ENCODE peak calls at places on chromosomes 13 and 19, in six cellular contexts. D is colonic mucosa, T is posterior vena cava, Z is astrocyte of the cerebellum, P is left ventricle myocardium inferior, L is fibroblast of gingiva. N is an unnamed sample.

GRCh38 chr19:5907216-5907615 is 2.5 kb downstream of the VMAC start:
- DNase-seq in D (no peak), T (no peak), Z (no peak), P (no peak), L (no peak), N (no peak)

GRCh38 chr13:110001622-110002275 is 215.4 kb upstream of the IRS2 start:
- DNase-seq in D (no peak), T (no peak), Z (peak; percentile 28), P (no peak), L (peak; percentile 47), N (no peak)

GRCh38 chr13:23987331-23987730 is 90.0 kb upstream of the C1QTNF9B start:
- DNase-seq in D (no peak), T (no peak), Z (no peak), P (no peak), L (peak; percentile 60), N (no peak)

GRCh38 chr19:19261350-19262189 is 11.5 kb downstream of the TM6SF2 start:
- DNase-seq in D (no peak), T (no peak), Z (no peak), P (no peak), L (no peak), N (peak; percentile 52)

GRCh38 chr19:46845959-46846459 is 4.6 kb downstream of the AP2S1 start:
- DNase-seq in D (no peak), T (peak; percentile 76), Z (no peak), P (no peak), L (no peak), N (no peak)

GRCh38 chr13:29587645-29588044 is 7.8 kb downstream of the SLC7A1 start:
- DNase-seq in D (no peak), T (no peak), Z (no peak), P (no peak), L (no peak), N (no peak)

GRCh38 chr13:107301724-107302374 is 733.9 kb upstream of the ARGLU1 start:
- DNase-seq in D (no peak), T (no peak), Z (no peak), P (no peak), L (peak; percentile 19), N (no peak)

GRCh38 chr13:40993987-40994386 is 25.1 kb downstream of the ELF1 start:
- DNase-seq in D (peak; percentile 73), T (no peak), Z (no peak), P (no peak), L (no peak), N (peak; percentile 83)

GRCh38 chr13:109781384-109782065 is 4.9 kb downstream of the IRS2 start:
- DNase-seq in D (no peak), T (no peak), Z (no peak), P (no peak), L (peak; percentile 64), N (no peak)

N was measured in hepatocyte.